ENCODE peak calls at places on chromosomes 4 and X, in six cellular contexts. One of them, this sample, is unnamed.

GRCh38 chr4:152850377-152850776 is 70.6 kb downstream of the ARFIP1 start:
- DNase-seq in heart left ventricle: peak; percentile 37
- DNase-seq in uterus: no peak
- DNase-seq in fibroblast of lung: peak; percentile 23
- DNase-seq in neuronal stem cell: no peak
- DNase-seq in OCI-LY7: peak; percentile 71
- DNase-seq in this sample: no peak

GRCh38 chrX:107710617-107711391 is 64.8 kb downstream of the TSC22D3 start:
- DNase-seq in heart left ventricle: peak; percentile 43
- DNase-seq in uterus: peak; percentile 45
- DNase-seq in fibroblast of lung: peak; percentile 96
- DNase-seq in neuronal stem cell: peak; percentile 36
- DNase-seq in OCI-LY7: peak; percentile 73
- DNase-seq in this sample: peak; percentile 74

GRCh38 chr4:165207016-165207430 is 338 bp upstream of the KLHL2 start:
- DNase-seq in heart left ventricle: no peak
- DNase-seq in uterus: no peak
- DNase-seq in fibroblast of lung: peak; percentile 35
- DNase-seq in neuronal stem cell: peak; percentile 20
- DNase-seq in OCI-LY7: peak; percentile 41
- DNase-seq in this sample: peak; percentile 46

GRCh38 chr4:165324918-165325304 is 2.6 kb upstream of the MSMO1 start:
- DNase-seq in heart left ventricle: no peak
- DNase-seq in uterus: no peak
- DNase-seq in fibroblast of lung: no peak
- DNase-seq in neuronal stem cell: no peak
- DNase-seq in OCI-LY7: no peak
- DNase-seq in this sample: no peak

GRCh38 chr4:159950707-159951106 is 847.8 kb downstream of the RAPGEF2 start:
- DNase-seq in heart left ventricle: no peak
- DNase-seq in uterus: no peak
- DNase-seq in fibroblast of lung: no peak
- DNase-seq in neuronal stem cell: no peak
- DNase-seq in OCI-LY7: no peak
- DNase-seq in this sample: no peak

GRCh38 chr4:9904976-9905587 is 116.2 kb downstream of the SLC2A9 start:
- DNase-seq in heart left ventricle: no peak
- DNase-seq in uterus: no peak
- DNase-seq in fibroblast of lung: no peak
- DNase-seq in neuronal stem cell: no peak
- DNase-seq in OCI-LY7: no peak
- DNase-seq in this sample: no peak

GRCh38 chr4:1736820-1737219 is 15.5 kb downstream of the TACC3 start:
- DNase-seq in heart left ventricle: no peak
- DNase-seq in uterus: no peak
- DNase-seq in fibroblast of lung: no peak
- DNase-seq in neuronal stem cell: no peak
- DNase-seq in OCI-LY7: no peak
- DNase-seq in this sample: no peak

GRCh38 chrX:48864210-48864609 is 28.8 kb upstream of the PCSK1N start:
- DNase-seq in heart left ventricle: no peak
- DNase-seq in uterus: no peak
- DNase-seq in fibroblast of lung: peak; percentile 39
- DNase-seq in neuronal stem cell: no peak
- DNase-seq in OCI-LY7: no peak
- DNase-seq in this sample: no peak

GRCh38 chrX:43702079-43702524 is 46.0 kb downstream of the MAOA start:
- DNase-seq in heart left ventricle: no peak
- DNase-seq in uterus: no peak
- DNase-seq in fibroblast of lung: no peak
- DNase-seq in neuronal stem cell: no peak
- DNase-seq in OCI-LY7: no peak
- DNase-seq in this sample: peak; percentile 38

GRCh38 chr4:178941975-178942374 is 1499.7 kb upstream of the AGA start:
- DNase-seq in heart left ventricle: no peak
- DNase-seq in uterus: no peak
- DNase-seq in fibroblast of lung: no peak
- DNase-seq in neuronal stem cell: no peak
- DNase-seq in OCI-LY7: no peak
- DNase-seq in this sample: no peak

GRCh38 chr4:112361181-112361791 is 64.1 kb downstream of the ALPK1 start:
- DNase-seq in heart left ventricle: no peak
- DNase-seq in uterus: no peak
- DNase-seq in fibroblast of lung: no peak
- DNase-seq in neuronal stem cell: no peak
- DNase-seq in OCI-LY7: peak; percentile 61
- DNase-seq in this sample: peak; percentile 15

GRCh38 chr4:38925492-38926418 is 58.1 kb downstream of the FAM114A1 start:
- DNase-seq in heart left ventricle: no peak
- DNase-seq in uterus: no peak
- DNase-seq in fibroblast of lung: no peak
- DNase-seq in neuronal stem cell: no peak
- DNase-seq in OCI-LY7: no peak
- DNase-seq in this sample: no peak
- H3K36me3 ChIP-seq in heart left ventricle: peaks cover 91% of the 10 kb centered on the region
- H3K36me3 ChIP-seq in uterus: no peaks in the 10 kb centered on the region
- H3K36me3 ChIP-seq in fibroblast of lung: peaks cover 16% of the 10 kb centered on the region
- H3K36me3 ChIP-seq in neuronal stem cell: no peaks in the 10 kb centered on the region
- H3K36me3 ChIP-seq in OCI-LY7: no peaks in the 10 kb centered on the region
- H3K36me3 ChIP-seq in this sample: peaks cover 4% of the 10 kb centered on the region

GRCh38 chr4:84499065-84499982 is at the start of gene NKX6-1:
- DNase-seq in heart left ventricle: peak; percentile 53
- DNase-seq in uterus: peak; percentile 54
- DNase-seq in fibroblast of lung: peak; percentile 55
- DNase-seq in neuronal stem cell: peak; percentile 88
- DNase-seq in OCI-LY7: no peak
- DNase-seq in this sample: peak; percentile 40
- H3K27ac ChIP-seq in heart left ventricle: no peak within 1 kb of the TSS
- H3K27ac ChIP-seq in uterus: no peak within 1 kb of the TSS
- H3K27ac ChIP-seq in fibroblast of lung: no peak within 1 kb of the TSS
- H3K27ac ChIP-seq in neuronal stem cell: no peak within 1 kb of the TSS
- H3K27ac ChIP-seq in OCI-LY7: no peak within 1 kb of the TSS
- H3K27ac ChIP-seq in this sample: no peak within 1 kb of the TSS

GRCh38 chr4:144531841-144532240 is 114.1 kb upstream of the HHIP start:
- DNase-seq in heart left ventricle: no peak
- DNase-seq in uterus: no peak
- DNase-seq in fibroblast of lung: no peak
- DNase-seq in neuronal stem cell: no peak
- DNase-seq in OCI-LY7: no peak
- DNase-seq in this sample: no peak
- H3K36me3 ChIP-seq in heart left ventricle: no peaks in the 10 kb centered on the region
- H3K36me3 ChIP-seq in uterus: no peaks in the 10 kb centered on the region
- H3K36me3 ChIP-seq in fibroblast of lung: no peaks in the 10 kb centered on the region
- H3K36me3 ChIP-seq in neuronal stem cell: no peaks in the 10 kb centered on the region
- H3K36me3 ChIP-seq in OCI-LY7: no peaks in the 10 kb centered on the region
- H3K36me3 ChIP-seq in this sample: no peaks in the 10 kb centered on the region

DNA sequence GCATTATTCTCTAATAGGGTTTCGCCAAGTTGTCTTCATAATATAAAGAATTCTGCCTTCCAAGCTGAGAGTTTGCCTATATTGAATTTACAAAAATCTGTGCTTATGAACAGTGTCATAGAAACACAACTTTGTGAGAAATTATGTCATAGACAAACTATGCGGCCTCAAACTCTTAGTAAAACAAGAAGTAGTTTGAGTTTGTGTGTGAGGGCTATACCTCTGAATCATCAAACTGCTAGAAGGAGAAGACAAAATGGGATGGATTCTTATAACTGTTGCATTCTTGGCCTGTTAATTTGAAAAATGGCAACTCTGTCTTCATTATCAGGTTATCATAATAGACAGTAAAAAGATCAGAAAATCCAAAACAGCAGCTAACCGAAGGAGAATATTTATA is 46.1 kb upstream of the NAP1L5 start:
- DNase-seq in heart left ventricle: no peak
- DNase-seq in uterus: no peak
- DNase-seq in fibroblast of lung: peak; percentile 65
- DNase-seq in neuronal stem cell: no peak
- DNase-seq in OCI-LY7: no peak
- DNase-seq in this sample: no peak
- H3K27ac ChIP-seq in heart left ventricle: no peak overlapping the region
- H3K27ac ChIP-seq in uterus: no peak overlapping the region
- H3K27ac ChIP-seq in fibroblast of lung: peak overlapping the region; percentile 56
- H3K27ac ChIP-seq in neuronal stem cell: no peak overlapping the region
- H3K27ac ChIP-seq in OCI-LY7: no peak overlapping the region
- H3K27ac ChIP-seq in this sample: no peak overlapping the region

GRCh38 chr4:106796866-106797265 is 239.2 kb downstream of the DKK2 start:
- DNase-seq in heart left ventricle: no peak
- DNase-seq in uterus: no peak
- DNase-seq in fibroblast of lung: no peak
- DNase-seq in neuronal stem cell: no peak
- DNase-seq in OCI-LY7: no peak
- DNase-seq in this sample: no peak
- H3K36me3 ChIP-seq in heart left ventricle: no peaks in the 10 kb centered on the region
- H3K36me3 ChIP-seq in uterus: no peaks in the 10 kb centered on the region
- H3K36me3 ChIP-seq in fibroblast of lung: no peaks in the 10 kb centered on the region
- H3K36me3 ChIP-seq in neuronal stem cell: no peaks in the 10 kb centered on the region
- H3K36me3 ChIP-seq in OCI-LY7: no peaks in the 10 kb centered on the region
- H3K36me3 ChIP-seq in this sample: no peaks in the 10 kb centered on the region

GRCh38 chrX:9878141-9878875 is 88.8 kb upstream of the CLDN34 start:
- DNase-seq in heart left ventricle: no peak
- DNase-seq in uterus: no peak
- DNase-seq in fibroblast of lung: no peak
- DNase-seq in neuronal stem cell: no peak
- DNase-seq in OCI-LY7: no peak
- DNase-seq in this sample: no peak

GRCh38 chrX:9880912-9881311 is 86.2 kb upstream of the CLDN34 start:
- DNase-seq in heart left ventricle: no peak
- DNase-seq in uterus: no peak
- DNase-seq in fibroblast of lung: no peak
- DNase-seq in neuronal stem cell: no peak
- DNase-seq in OCI-LY7: no peak
- DNase-seq in this sample: no peak

GRCh38 chrX:9884031-9884779 is 83.0 kb upstream of the CLDN34 start:
- DNase-seq in heart left ventricle: no peak
- DNase-seq in uterus: no peak
- DNase-seq in fibroblast of lung: no peak
- DNase-seq in neuronal stem cell: no peak
- DNase-seq in OCI-LY7: no peak
- DNase-seq in this sample: no peak

GRCh38 chrX:9882669-9883446 is 84.3 kb upstream of the CLDN34 start:
- DNase-seq in heart left ventricle: no peak
- DNase-seq in uterus: no peak
- DNase-seq in fibroblast of lung: peak; percentile 58
- DNase-seq in neuronal stem cell: no peak
- DNase-seq in OCI-LY7: peak; percentile 0
- DNase-seq in this sample: peak; percentile 57

GRCh38 chrX:9880237-9880636 is 86.9 kb upstream of the CLDN34 start:
- DNase-seq in heart left ventricle: no peak
- DNase-seq in uterus: no peak
- DNase-seq in fibroblast of lung: no peak
- DNase-seq in neuronal stem cell: no peak
- DNase-seq in OCI-LY7: no peak
- DNase-seq in this sample: no peak
- H3K27ac ChIP-seq in heart left ventricle: no peak overlapping the region
- H3K27ac ChIP-seq in uterus: no peak overlapping the region
- H3K27ac ChIP-seq in fibroblast of lung: no peak overlapping the region
- H3K27ac ChIP-seq in neuronal stem cell: no peak overlapping the region
- H3K27ac ChIP-seq in OCI-LY7: no peak overlapping the region
- H3K27ac ChIP-seq in this sample: no peak overlapping the region

GRCh38 chrX:16796298-16796697 is 10.0 kb downstream of the TXLNG start:
- DNase-seq in heart left ventricle: no peak
- DNase-seq in uterus: no peak
- DNase-seq in fibroblast of lung: no peak
- DNase-seq in neuronal stem cell: no peak
- DNase-seq in OCI-LY7: no peak
- DNase-seq in this sample: peak; percentile 52

GRCh38 chrX:16797841-16798240 is 11.6 kb downstream of the TXLNG start:
- DNase-seq in heart left ventricle: no peak
- DNase-seq in uterus: no peak
- DNase-seq in fibroblast of lung: no peak
- DNase-seq in neuronal stem cell: no peak
- DNase-seq in OCI-LY7: no peak
- DNase-seq in this sample: no peak

DNA sequence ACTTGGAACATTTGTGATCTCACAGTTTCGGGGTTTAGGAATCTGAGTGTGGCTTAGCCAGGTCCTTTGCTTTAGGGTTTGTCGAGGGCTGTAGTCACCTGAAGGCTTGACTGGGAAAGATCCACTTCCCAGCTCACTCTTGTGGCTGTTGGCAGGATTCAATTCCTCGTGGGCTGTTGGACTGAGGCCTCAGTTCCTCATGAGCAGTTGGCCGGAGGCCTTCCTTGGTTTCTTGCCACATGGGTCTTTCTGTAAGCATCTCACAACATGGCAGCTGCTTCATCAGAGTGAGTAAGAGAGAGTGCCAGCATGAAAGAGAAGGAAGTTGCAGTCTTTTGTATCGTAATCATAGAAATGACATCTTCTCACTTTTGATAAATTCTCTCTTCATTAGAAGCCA is 11.1 kb downstream of the TXLNG start:
- DNase-seq in heart left ventricle: no peak
- DNase-seq in uterus: peak; percentile 30
- DNase-seq in fibroblast of lung: peak; percentile 62
- DNase-seq in neuronal stem cell: no peak
- DNase-seq in OCI-LY7: no peak
- DNase-seq in this sample: no peak
- H3K36me3 ChIP-seq in heart left ventricle: peaks cover 9% of the 10 kb centered on the region
- H3K36me3 ChIP-seq in uterus: no peaks in the 10 kb centered on the region
- H3K36me3 ChIP-seq in fibroblast of lung: no peaks in the 10 kb centered on the region
- H3K36me3 ChIP-seq in neuronal stem cell: peaks cover 37% of the 10 kb centered on the region
- H3K36me3 ChIP-seq in OCI-LY7: peaks cover 68% of the 10 kb centered on the region
- H3K36me3 ChIP-seq in this sample: no peaks in the 10 kb centered on the region

DNA sequence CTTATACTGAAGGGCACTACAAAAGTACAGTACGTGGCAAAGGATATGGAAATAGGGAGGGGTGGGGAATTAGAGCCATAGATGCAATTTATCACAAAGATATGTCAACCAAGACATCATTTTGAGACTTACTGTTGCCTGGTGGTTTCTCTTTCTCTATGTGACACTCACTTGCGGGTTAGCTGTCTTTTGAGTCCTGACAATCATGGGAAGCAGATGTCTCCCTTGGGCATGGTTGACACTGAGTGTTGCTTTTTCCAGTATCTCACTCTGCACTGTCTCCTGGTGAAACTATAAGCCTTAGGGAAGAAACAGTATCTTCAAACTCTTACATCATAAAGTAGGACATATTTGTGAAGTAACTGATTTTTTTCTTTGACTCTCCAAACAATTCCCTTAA is 383.5 kb upstream of the LCORL start:
- DNase-seq in heart left ventricle: no peak
- DNase-seq in uterus: no peak
- DNase-seq in fibroblast of lung: no peak
- DNase-seq in neuronal stem cell: no peak
- DNase-seq in OCI-LY7: no peak
- DNase-seq in this sample: no peak
- H3K27ac ChIP-seq in heart left ventricle: no peak overlapping the region
- H3K27ac ChIP-seq in uterus: no peak overlapping the region
- H3K27ac ChIP-seq in fibroblast of lung: no peak overlapping the region
- H3K27ac ChIP-seq in neuronal stem cell: no peak overlapping the region
- H3K27ac ChIP-seq in OCI-LY7: no peak overlapping the region
- H3K27ac ChIP-seq in this sample: no peak overlapping the region